ENCODE peak calls at places on chromosomes 1 and 21, in eight cellular contexts. J, Z, V, N, U, G, E and A are unnamed samples.

GRCh38 chr1:205669341-205670142 is 10.8 kb downstream of the SLC45A3 start:
- DNase-seq in J (peak; percentile 83), Z (peak; percentile 54), V (no peak), N (no peak), U (no peak), G (peak; percentile 31), E (no peak), A (peak; percentile 82)

GRCh38 chr1:58432813-58433668 is 113.5 kb downstream of the OMA1 start:
- DNase-seq in J (no peak), Z (no peak), V (no peak), N (no peak), U (no peak), G (peak; percentile 22), E (no peak), A (no peak)

GRCh38 chr1:23035823-23036452 is 16.7 kb downstream of the KDM1A start:
- DNase-seq in J (no peak), Z (no peak), V (no peak), N (no peak), U (no peak), G (no peak), E (no peak), A (no peak)

GRCh38 chr1:25792115-25792514 is 7.9 kb upstream of the SELENON start:
- DNase-seq in J (no peak), Z (no peak), V (no peak), N (no peak), U (no peak), G (no peak), E (no peak), A (no peak)

GRCh38 chr1:47776554-47777156 is 220.5 kb downstream of the TRABD2B start:
- DNase-seq in J (no peak), Z (no peak), V (no peak), N (no peak), U (no peak), G (no peak), E (no peak), A (no peak)

GRCh38 chr21:44301093-44301492 is 1.2 kb downstream of the PFKL start:
- DNase-seq in J (no peak), Z (no peak), V (no peak), N (no peak), U (no peak), G (no peak), E (no peak), A (no peak)

GRCh38 chr1:156571261-156571958 is 955 bp downstream of the IQGAP3 start:
- DNase-seq in J (no peak), Z (no peak), V (no peak), N (no peak), U (no peak), G (peak; percentile 83), E (peak; percentile 8), A (no peak)

GRCh38 chr1:29956343-29957030 is 720.2 kb downstream of the PTPRU start:
- DNase-seq in J (no peak), Z (no peak), V (no peak), N (no peak), U (no peak), G (no peak), E (peak; percentile 26), A (no peak)

GRCh38 chr1:233738396-233738795 is 124.5 kb downstream of the KCNK1 start:
- DNase-seq in J (no peak), Z (no peak), V (no peak), N (no peak), U (no peak), G (no peak), E (no peak), A (no peak)

GRCh38 chr1:116334015-116334547 is 39.0 kb upstream of the ATP1A1 start:
- DNase-seq in J (no peak), Z (no peak), V (peak; percentile 71), N (no peak), U (no peak), G (peak; percentile 49), E (no peak), A (no peak)

GRCh38 chr21:31866077-31866511 is 6.7 kb upstream of the HUNK start:
- DNase-seq in J (peak; percentile 82), Z (peak; percentile 52), V (peak; percentile 93), N (peak; percentile 87), U (peak; percentile 53), G (peak; percentile 72), E (peak; percentile 89), A (peak; percentile 88)

GRCh38 chr1:215748431-215748830 is 181.3 kb downstream of the KCTD3 start:
- DNase-seq in J (no peak), Z (no peak), V (no peak), N (no peak), U (no peak), G (no peak), E (no peak), A (no peak)

GRCh38 chr1:101496109-101496508 is 259.3 kb downstream of the S1PR1 start:
- DNase-seq in J (no peak), Z (no peak), V (no peak), N (no peak), U (no peak), G (no peak), E (no peak), A (no peak)

GRCh38 chr1:36573445-36573844 is 90.7 kb upstream of the CSF3R start:
- DNase-seq in J (no peak), Z (no peak), V (no peak), N (no peak), U (no peak), G (no peak), E (no peak), A (peak; percentile 22)

GRCh38 chr1:43305926-43306687 is 5.3 kb downstream of the TIE1 start:
- DNase-seq in J (no peak), Z (no peak), V (peak; percentile 52), N (no peak), U (no peak), G (no peak), E (peak; percentile 29), A (peak; percentile 51)

GRCh38 chr1:232017057-232017456 is 390.5 kb downstream of the DISC1 start:
- DNase-seq in J (no peak), Z (no peak), V (no peak), N (no peak), U (no peak), G (no peak), E (no peak), A (no peak)

GRCh38 chr1:174768949-174769348 is 230.8 kb upstream of the CACYBP start:
- DNase-seq in J (no peak), Z (no peak), V (no peak), N (no peak), U (no peak), G (no peak), E (no peak), A (no peak)

GRCh38 chr21:43827015-43827611 is 37.7 kb downstream of the RRP1 start:
- DNase-seq in J (no peak), Z (no peak), V (no peak), N (no peak), U (no peak), G (no peak), E (peak; percentile 60), A (peak; percentile 67)

GRCh38 chr1:40806724-40807675 is 23.4 kb downstream of the KCNQ4 start:
- DNase-seq in J (peak; percentile 45), Z (no peak), V (no peak), N (no peak), U (no peak), G (no peak), E (peak; percentile 84), A (no peak)

GRCh38 chr1:57770772-57771171 is 346.9 kb upstream of the DAB1 start:
- DNase-seq in J (peak; percentile 11), Z (no peak), V (no peak), N (no peak), U (no peak), G (no peak), E (no peak), A (no peak)

GRCh38 chr1:181483084-181483559 is at the start of gene CACNA1E:
- DNase-seq in J (no peak), Z (no peak), V (no peak), N (no peak), U (no peak), G (no peak), E (no peak), A (no peak)

GRCh38 chr1:5980314-5981008 is 11.8 kb downstream of the NPHP4 start:
- DNase-seq in J (peak; percentile 78), Z (no peak), V (no peak), N (no peak), U (no peak), G (no peak), E (peak; percentile 80), A (peak; percentile 67)
- TF ChIP-seq POLR2AphosphoS5 in J (no peak), Z (no peak), V (no peak), N (no peak), U (no peak), G (no peak), E (no peak), A (no peak)

DNA sequence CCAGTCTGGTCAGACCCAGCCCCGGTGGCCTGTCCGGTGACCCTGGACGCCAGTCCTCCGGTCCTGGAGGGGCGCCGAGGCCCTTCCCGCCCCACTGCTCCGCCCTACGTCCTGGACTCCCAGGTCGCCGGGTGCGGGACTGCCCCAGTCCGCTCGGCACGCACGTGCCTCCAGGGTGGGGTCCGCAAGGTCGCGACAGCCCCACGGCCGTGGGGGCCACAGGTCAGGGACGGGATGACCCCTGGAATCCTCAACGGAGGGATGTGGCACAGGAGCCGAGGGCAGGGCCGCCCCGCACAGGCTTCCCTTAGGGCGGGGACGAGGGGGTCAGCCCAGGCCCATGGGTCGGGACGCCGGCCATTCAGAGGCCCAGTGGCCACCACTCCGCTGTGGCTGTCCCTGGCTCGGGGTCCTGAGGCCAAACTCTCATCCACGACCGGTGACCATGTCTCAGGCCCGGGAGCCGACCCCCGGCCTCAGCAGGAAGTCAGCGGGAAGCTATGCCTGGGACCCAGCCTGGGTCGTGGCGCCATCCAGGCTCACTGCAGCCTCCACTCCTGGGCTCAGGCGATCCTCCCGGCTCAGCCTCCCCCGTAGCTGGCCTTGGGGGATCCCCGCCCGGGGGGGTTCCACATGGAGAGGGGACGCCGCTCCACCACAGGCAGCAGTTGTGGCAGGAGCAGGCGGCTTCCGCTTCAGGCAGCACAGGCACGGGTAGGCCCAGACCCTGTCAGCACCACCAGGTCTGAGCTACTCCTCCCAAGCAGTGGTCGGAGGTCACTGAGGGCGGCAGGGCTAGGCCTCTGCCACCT is 599 bp upstream of the TMEM240 start:
- DNase-seq in J (no peak), Z (no peak), V (no peak), N (no peak), U (no peak), G (no peak), E (no peak), A (peak; percentile 87)
- TF ChIP-seq POLR2AphosphoS5 in J (no peak), Z (no peak), V (no peak), N (no peak), U (no peak), G (no peak), E (peak; percentile 35), A (peak; percentile 33)

GRCh38 chr1:24186993-24187790 is at the start of gene IFNLR1:
- DNase-seq in J (peak; percentile 41), Z (peak; percentile 85), V (peak; percentile 91), N (peak; percentile 65), U (peak; percentile 84), G (no peak), E (no peak), A (peak; percentile 94)
- TF ChIP-seq POLR2AphosphoS5 in J (no peak), Z (no peak), V (peak; percentile 21), N (peak; percentile 51), U (no peak), G (no peak), E (no peak), A (peak; percentile 53)

DNA sequence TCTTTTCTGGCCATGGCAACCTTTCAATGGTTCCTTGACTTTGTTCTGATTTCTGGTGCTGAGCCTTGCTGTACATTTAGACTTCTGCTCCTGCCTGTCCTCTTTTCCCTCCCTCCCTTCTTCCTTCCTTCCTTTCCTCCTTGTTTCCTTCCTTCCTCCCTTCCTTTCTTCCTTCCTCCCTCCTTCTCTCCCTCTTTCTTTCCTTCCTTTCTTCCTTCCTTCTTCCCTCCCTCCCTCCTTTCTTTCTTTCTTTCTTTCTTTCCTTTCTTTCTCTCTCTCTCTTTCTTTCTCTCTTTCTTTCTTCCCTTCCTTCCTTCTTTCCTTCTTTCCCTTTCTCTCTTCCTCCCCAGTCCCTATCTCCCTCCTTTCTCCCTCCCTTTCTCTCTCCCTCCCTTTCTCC is 10.4 kb upstream of the IGSF21 start:
- DNase-seq in J (no peak), Z (no peak), V (no peak), N (no peak), U (no peak), G (no peak), E (no peak), A (no peak)
- TF ChIP-seq POLR2AphosphoS5 in J (no peak), Z (no peak), V (no peak), N (no peak), U (no peak), G (no peak), E (no peak), A (no peak)